ENCODE peak calls at places on chromosomes 11 and 22, in six cellular contexts. M, Q, X, T, L and O are unnamed samples.

GRCh38 chr11:10302744-10303557 is 1.9 kb upstream of the ADM start:
- DNase-seq in T (peak), X (peak), L (no peak), M (peak), Q (peak), O (peak)

GRCh38 chr11:128776434-128777284 is 82.8 kb downstream of the FLI1 start:
- DNase-seq in M (peak), X (peak), Q (peak), T (no peak), L (peak), O (peak)

GRCh38 chr11:3605721-3606324 is 36.0 kb downstream of the ART5 start:
- DNase-seq in Q (no peak), X (no peak), L (no peak), M (no peak), T (no peak), O (no peak)

GRCh38 chr11:115518983-115519382 is 14.8 kb upstream of the CADM1 start:
- DNase-seq in X (no peak), Q (no peak), M (no peak), L (no peak), T (no peak), O (no peak)

GRCh38 chr11:5069272-5069671 is at the start of gene OR52E1:
- DNase-seq in Q (no peak), M (no peak), X (no peak), L (no peak), T (no peak), O (no peak)

GRCh38 chr11:73397468-73398131 is 21.4 kb downstream of the RELT start:
- DNase-seq in Q (no peak), M (no peak), T (peak), L (no peak), X (no peak), O (no peak)

GRCh38 chr11:29300441-29300840 is 716.4 kb downstream of the KCNA4 start:
- DNase-seq in L (no peak), M (peak), T (no peak), X (peak), Q (no peak), O (peak)

GRCh38 chr11:57641426-57641825 is 8.3 kb downstream of the YPEL4 start:
- DNase-seq in T (no peak), X (peak), M (peak), Q (no peak), L (peak), O (peak)

GRCh38 chr11:18723991-18724390 is 2.0 kb downstream of the IGSF22 start:
- DNase-seq in Q (no peak), X (no peak), L (no peak), M (no peak), T (no peak), O (no peak)

GRCh38 chr11:97118756-97119155 is 728.9 kb downstream of the JRKL start:
- DNase-seq in X (no peak), L (no peak), T (no peak), M (no peak), Q (no peak), O (no peak)

GRCh38 chr11:129324533-129325175 is 51.0 kb upstream of the BARX2 start:
- DNase-seq in T (no peak), Q (peak), X (no peak), L (no peak), M (no peak), O (no peak)

GRCh38 chr11:100445231-100445735 is 241.8 kb upstream of the ARHGAP42 start:
- DNase-seq in Q (no peak), X (no peak), L (no peak), T (no peak), M (peak), O (peak)

GRCh38 chr11:123576082-123576481 is 78.3 kb downstream of the SCN3B start:
- DNase-seq in X (no peak), T (no peak), M (no peak), Q (no peak), L (no peak), O (no peak)

GRCh38 chr22:49767355-49768062 is 60.2 kb downstream of the BRD1 start:
- DNase-seq in L (peak), M (peak), T (peak), X (peak), Q (no peak), O (peak)

GRCh38 chr11:129280027-129280811 is 88.1 kb upstream of the ARHGAP32 start:
- DNase-seq in L (no peak), X (peak), T (no peak), M (peak), Q (no peak), O (peak)

GRCh38 chr22:21996175-21996574 is 13.6 kb upstream of the TOP3B start:
- DNase-seq in X (no peak), L (no peak), Q (no peak), M (no peak), T (no peak), O (no peak)

GRCh38 chr11:27239305-27239942 is 123.6 kb downstream of the CCDC34 start:
- DNase-seq in Q (no peak), L (no peak), M (peak), T (no peak), X (peak), O (peak)

GRCh38 chr11:114440121-114440860 is 1.0 kb downstream of the REXO2 start:
- DNase-seq in T (no peak), X (peak), Q (no peak), L (peak), M (peak), O (no peak)

GRCh38 chr11:122791836-122792235 is 46.5 kb upstream of the CRTAM start:
- DNase-seq in X (peak), M (peak), L (no peak), T (no peak), Q (no peak), O (peak)

GRCh38 chr11:11909727-11910126 is 68.0 kb downstream of the USP47 start:
- DNase-seq in L (no peak), M (peak), Q (no peak), X (peak), T (no peak), O (peak)

GRCh38 chr11:102780491-102780918 is at the start of gene MMP10:
- DNase-seq in Q (no peak), M (peak), T (no peak), L (no peak), X (peak), O (peak)

GRCh38 chr22:45672564-45673481 is 1.2 kb downstream of the ATXN10 start:
- DNase-seq in L (peak), T (no peak), X (no peak), Q (no peak), M (no peak), O (no peak)

GRCh38 chr22:50202130-50202671 is 1.4 kb downstream of the SELENOO start:
- DNase-seq in T (no peak), L (peak), Q (peak), M (no peak), X (no peak), O (no peak)

GRCh38 chr11:80958414-80958813 is 1517.6 kb upstream of the TENM4 start:
- DNase-seq in X (peak), M (peak), L (no peak), T (no peak), Q (no peak), O (peak)

GRCh38 chr22:19579880-19580279 is 55.7 kb upstream of the CLDN5 start:
- DNase-seq in L (peak), T (no peak), Q (no peak), X (no peak), M (no peak), O (no peak)

GRCh38 chr11:20078846-20079245 is 81.4 kb downstream of the DBX1 start:
- DNase-seq in Q (no peak), M (no peak), T (no peak), X (no peak), L (no peak), O (no peak)

GRCh38 chr11:44728491-44728910 is 1.7 kb downstream of the TSPAN18 start:
- DNase-seq in L (no peak), X (no peak), Q (no peak), T (no peak), M (no peak), O (no peak)

GRCh38 chr11:44133335-44133946 is 38.0 kb downstream of the EXT2 start:
- DNase-seq in T (no peak), L (peak), M (peak), X (peak), Q (no peak), O (peak)

GRCh38 chr22:28582806-28583205 is 96.8 kb downstream of the TTC28 start:
- DNase-seq in X (peak), L (no peak), T (no peak), M (peak), Q (no peak), O (peak)

GRCh38 chr11:29272019-29272654 is 744.7 kb downstream of the KCNA4 start:
- DNase-seq in L (no peak), X (peak), M (peak), Q (no peak), T (no peak), O (peak)

GRCh38 chr22:45627489-45628233 is 44.0 kb upstream of the ATXN10 start:
- DNase-seq in L (no peak), Q (no peak), X (no peak), M (no peak), T (no peak), O (no peak)

GRCh38 chr11:26996056-26996455 is 2.1 kb downstream of the FIBIN start:
- DNase-seq in Q (no peak), X (no peak), T (no peak), M (no peak), L (no peak), O (no peak)

GRCh38 chr11:95968585-95968984 is 44.7 kb upstream of the MTMR2 start:
- DNase-seq in Q (no peak), T (no peak), X (peak), M (no peak), L (peak), O (peak)

GRCh38 chr11:8788616-8789015 is 106.0 kb downstream of the RPL27A start:
- DNase-seq in Q (no peak), L (no peak), T (no peak), X (no peak), M (no peak), O (no peak)

GRCh38 chr11:83070044-83070877 is 1.4 kb downstream of the RAB30 start:
- DNase-seq in L (no peak), T (no peak), M (peak), X (peak), Q (no peak), O (peak)

GRCh38 chr22:27311666-27312566 is 489.6 kb downstream of the MN1 start:
- DNase-seq in Q (no peak), M (peak), L (no peak), X (no peak), T (no peak), O (no peak)
- H3K4me3 ChIP-seq in Q (no peak), M (no peak), L (no peak), X (no peak), T (no peak), O (no peak)

GRCh38 chr11:131217313-131218297 is 152.8 kb upstream of the NTM start:
- DNase-seq in M (no peak), L (peak), X (peak), T (no peak), Q (no peak), O (no peak)
- TF ChIP-seq CTCF in M (peak), L (peak), X (peak), T (no peak), Q (no peak), O (no peak)

GRCh38 chr11:2137202-2138071 is 1.8 kb downstream of the IGF2 start:
- DNase-seq in M (peak), X (peak), Q (peak), T (no peak), L (no peak), O (peak)
- H3K4me3 ChIP-seq in M (no peak), X (peak), Q (peak), T (peak), L (no peak), O (peak)

DNA sequence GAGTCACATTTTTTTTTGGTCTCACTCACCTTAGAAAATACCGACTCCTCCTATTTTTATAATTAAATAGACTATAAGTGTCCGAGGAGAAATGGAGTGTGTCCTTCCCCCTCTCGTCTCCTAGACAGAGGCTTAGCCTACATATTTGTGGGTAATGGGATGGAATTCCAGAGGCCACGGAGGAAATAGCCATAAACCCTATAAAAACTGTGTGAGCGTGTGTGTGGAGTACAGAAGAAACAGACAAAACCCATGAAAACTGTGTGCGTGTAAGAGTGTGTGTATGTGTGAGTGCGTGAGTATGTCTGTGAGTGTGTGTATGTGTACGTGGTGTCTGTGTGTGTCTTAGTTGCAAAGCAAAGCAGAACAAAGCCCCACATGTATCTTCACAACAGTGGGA is 883.5 kb downstream of the OPCML start:
- DNase-seq in Q (no peak), X (peak), T (no peak), M (peak), L (no peak), O (peak)
- TF ChIP-seq CTCF in Q (no peak), X (no peak), T (no peak), M (no peak), L (no peak), O (no peak)

DNA sequence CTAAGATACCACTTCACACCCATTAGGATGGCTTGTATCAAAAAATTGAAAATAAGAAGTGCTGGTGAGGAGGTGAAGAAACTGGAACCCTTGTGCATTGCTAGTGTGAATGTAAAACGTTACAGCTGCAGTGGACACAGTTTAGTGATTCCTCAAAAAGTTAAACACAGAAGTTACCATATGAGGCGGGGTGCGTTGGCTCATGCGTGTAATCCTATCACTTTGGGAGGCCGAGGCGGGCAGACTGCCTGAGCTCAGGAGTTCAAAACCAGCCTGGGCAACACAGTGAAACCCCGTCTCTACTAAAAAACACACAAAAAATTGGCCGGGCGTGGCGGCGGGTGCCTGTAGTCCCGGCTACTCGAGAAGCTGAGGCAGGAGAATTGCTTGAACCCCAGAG is 43.5 kb downstream of the SGSM3 start:
- DNase-seq in T (no peak), M (no peak), L (peak), Q (no peak), X (no peak), O (no peak)
- H3K4me3 ChIP-seq in T (no peak), M (no peak), L (peak), Q (no peak), X (no peak), O (no peak)

GRCh38 chr11:117315285-117316196 is 515 bp downstream of the BACE1 start:
- DNase-seq in M (peak), L (no peak), X (no peak), T (no peak), Q (peak), O (no peak)

GRCh38 chr11:117314840-117315239 is 1.2 kb downstream of the BACE1 start:
- DNase-seq in X (no peak), Q (peak), M (no peak), L (no peak), T (no peak), O (no peak)

GRCh38 chr11:117318738-117319137 is 2.7 kb upstream of the BACE1 start:
- DNase-seq in X (no peak), L (no peak), T (no peak), Q (no peak), M (no peak), O (no peak)

GRCh38 chr11:117313828-117314768 is 2.0 kb downstream of the BACE1 start:
- DNase-seq in T (no peak), M (no peak), X (no peak), L (no peak), Q (no peak), O (no peak)

GRCh38 chr11:117316197-117316961 is at the start of gene BACE1:
- DNase-seq in Q (peak), L (no peak), T (peak), X (peak), M (peak), O (peak)
- TF ChIP-seq CTCF in Q (no peak), L (no peak), T (no peak), X (peak), M (peak), O (peak)

GRCh38 chr22:38081636-38081940 is 2.4 kb downstream of the SLC16A8 start:
- DNase-seq in X (no peak), M (no peak), Q (no peak), L (no peak), T (no peak), O (no peak)

GRCh38 chr22:38080468-38080846 is 3.5 kb downstream of the SLC16A8 start:
- DNase-seq in Q (no peak), L (no peak), X (no peak), M (no peak), T (no peak), O (no peak)

GRCh38 chr22:38081941-38082828 is 1.8 kb downstream of the SLC16A8 start:
- DNase-seq in T (no peak), M (no peak), L (no peak), Q (no peak), X (no peak), O (no peak)

GRCh38 chr22:38079804-38080203 is 4.2 kb downstream of the SLC16A8 start:
- DNase-seq in T (no peak), Q (no peak), M (no peak), L (no peak), X (no peak), O (no peak)

GRCh38 chr22:38080847-38081635 is 2.9 kb downstream of the SLC16A8 start:
- DNase-seq in X (peak), T (no peak), L (no peak), M (peak), Q (peak), O (peak)
- H3K4me3 ChIP-seq in X (peak), T (peak), L (no peak), M (peak), Q (peak), O (peak)